ENCODE peak calls at places on chromosomes 12 and 14, in five cellular contexts. B is stimulated activated CD8-positive, alpha-beta memory T cell treated with anti-CD3 and anti-CD28 coated beads, Interleukin-2, amount 100 ng/mL, for 1 hour; Z is anterior cingulate cortex; L is nucleus accumbens; V is mesothelial cell of epicardium. U is an unnamed sample.

GRCh38 chr12:68792952-68793351 is 15.0 kb upstream of the MDM2 start:
- DNase-seq in B (no peak), Z (no peak), L (no peak), V (no peak), U (no peak)

GRCh38 chr14:94904636-94905035 is 134.7 kb upstream of the GSC start:
- DNase-seq in B (no peak), Z (no peak), L (no peak), V (no peak), U (no peak)

GRCh38 chr12:132559652-132560420 is 50.5 kb downstream of the LRCOL1 start:
- DNase-seq in B (no peak), Z (peak), L (no peak), V (peak), U (no peak)

GRCh38 chr14:68249534-68250517 is 430.2 kb downstream of the RAD51B start:
- DNase-seq in B (no peak), Z (no peak), L (no peak), V (no peak), U (no peak)

GRCh38 chr12:113072136-113072535 is 15.6 kb downstream of the DTX1 start:
- DNase-seq in B (no peak), Z (no peak), L (no peak), V (no peak), U (no peak)

GRCh38 chr14:91280129-91280528 is 35.6 kb upstream of the GPR68 start:
- DNase-seq in B (no peak), Z (no peak), L (no peak), V (no peak), U (no peak)

GRCh38 chr14:61064210-61064609 is 83.2 kb downstream of the SLC38A6 start:
- DNase-seq in B (no peak), Z (no peak), L (no peak), V (no peak), U (no peak)

GRCh38 chr12:879641-880040 is 69.9 kb downstream of the RAD52 start:
- DNase-seq in B (no peak), Z (no peak), L (no peak), V (no peak), U (no peak)

GRCh38 chr12:108575199-108575912 is 13.0 kb downstream of the ISCU start:
- DNase-seq in B (no peak), Z (no peak), L (no peak), V (no peak), U (no peak)

GRCh38 chr12:109875572-109876131 is 4.7 kb downstream of the GLTP start:
- DNase-seq in B (no peak), Z (no peak), L (no peak), V (no peak), U (no peak)

GRCh38 chr12:123165537-123165936 is 14.6 kb upstream of the PITPNM2 start:
- DNase-seq in B (no peak), Z (no peak), L (no peak), V (no peak), U (no peak)

GRCh38 chr12:109951136-109951535 is 45.0 kb downstream of the GIT2 start:
- DNase-seq in B (no peak), Z (no peak), L (no peak), V (no peak), U (no peak)

GRCh38 chr14:54818201-54819133 is 84.2 kb downstream of the GCH1 start:
- DNase-seq in B (no peak), Z (no peak), L (no peak), V (no peak), U (no peak)

GRCh38 chr12:7856516-7856915 is 16.2 kb downstream of the SLC2A14 start:
- DNase-seq in B (no peak), Z (no peak), L (no peak), V (no peak), U (no peak)

GRCh38 chr14:76765461-76765931 is 4.2 kb downstream of the VASH1 start:
- DNase-seq in B (no peak), Z (no peak), L (no peak), V (no peak), U (no peak)

GRCh38 chr12:9649532-9649940 is 20.0 kb upstream of the CLEC2D start:
- DNase-seq in B (no peak), Z (no peak), L (no peak), V (no peak), U (no peak)

GRCh38 chr12:13173012-13173441 is 23.5 kb upstream of the EMP1 start:
- DNase-seq in B (no peak), Z (no peak), L (no peak), V (no peak), U (no peak)

GRCh38 chr12:120468846-120469449 is 600 bp downstream of the SRSF9 start:
- DNase-seq in B (peak), Z (peak), L (no peak), V (no peak), U (no peak)

GRCh38 chr12:91178801-91179200 is 3.8 kb downstream of the DCN start:
- DNase-seq in B (no peak), Z (no peak), L (no peak), V (no peak), U (no peak)

GRCh38 chr14:22112004-22112403 is 438.4 kb upstream of the OR4E1 start:
- DNase-seq in B (no peak), Z (no peak), L (no peak), V (no peak), U (no peak)